ENCODE peak calls at places on chromosomes 11 and 22, in five cellular contexts. One of them, this sample, is unnamed.

GRCh38 chr11:128039140-128040021 is 548.0 kb downstream of the ETS1 start:
- DNase-seq in prostate gland: peak
- DNase-seq in body of pancreas: no peak
- DNase-seq in right lobe of liver: no peak
- DNase-seq in uterus: no peak
- DNase-seq in this sample: peak

GRCh38 chr11:29214833-29215232 is 802.0 kb downstream of the KCNA4 start:
- DNase-seq in body of pancreas: no peak
- DNase-seq in prostate gland: no peak
- DNase-seq in uterus: no peak
- DNase-seq in right lobe of liver: no peak
- DNase-seq in this sample: no peak

GRCh38 chr22:27456696-27457503 is 344.7 kb downstream of the MN1 start:
- DNase-seq in prostate gland: no peak
- DNase-seq in right lobe of liver: no peak
- DNase-seq in body of pancreas: no peak
- DNase-seq in uterus: no peak
- DNase-seq in this sample: no peak

GRCh38 chr22:24154826-24155225 is 26.5 kb upstream of the SUSD2 start:
- DNase-seq in prostate gland: no peak
- DNase-seq in uterus: no peak
- DNase-seq in right lobe of liver: no peak
- DNase-seq in body of pancreas: no peak
- DNase-seq in this sample: no peak

GRCh38 chr11:33294224-33294623 is 37.0 kb downstream of the HIPK3 start:
- DNase-seq in prostate gland: no peak
- DNase-seq in right lobe of liver: no peak
- DNase-seq in uterus: no peak
- DNase-seq in body of pancreas: no peak
- DNase-seq in this sample: no peak

GRCh38 chr22:37563153-37564081 is 3.1 kb downstream of the CDC42EP1 start:
- DNase-seq in right lobe of liver: peak
- DNase-seq in uterus: peak
- DNase-seq in prostate gland: peak
- DNase-seq in body of pancreas: peak
- DNase-seq in this sample: peak

GRCh38 chr11:78209478-78209877 is 20.8 kb downstream of the USP35 start:
- DNase-seq in body of pancreas: no peak
- DNase-seq in uterus: no peak
- DNase-seq in prostate gland: no peak
- DNase-seq in right lobe of liver: no peak
- DNase-seq in this sample: no peak

GRCh38 chr11:134510641-134511040 is 98.6 kb upstream of the B3GAT1 start:
- DNase-seq in prostate gland: no peak
- DNase-seq in body of pancreas: no peak
- DNase-seq in uterus: peak
- DNase-seq in right lobe of liver: peak
- DNase-seq in this sample: peak

GRCh38 chr11:130400793-130401483 is 27.5 kb downstream of the ADAMTS8 start:
- DNase-seq in body of pancreas: no peak
- DNase-seq in prostate gland: no peak
- DNase-seq in uterus: no peak
- DNase-seq in right lobe of liver: no peak
- DNase-seq in this sample: no peak

GRCh38 chr11:29842061-29842460 is 174.8 kb downstream of the KCNA4 start:
- DNase-seq in right lobe of liver: no peak
- DNase-seq in prostate gland: no peak
- DNase-seq in uterus: no peak
- DNase-seq in body of pancreas: no peak
- DNase-seq in this sample: no peak

GRCh38 chr22:28799125-28799833 is 1.1 kb downstream of the XBP1 start:
- DNase-seq in right lobe of liver: no peak
- DNase-seq in body of pancreas: peak
- DNase-seq in uterus: peak
- DNase-seq in prostate gland: peak
- DNase-seq in this sample: peak

GRCh38 chr22:41732096-41732772 is 32.9 kb downstream of the MEI1 start:
- DNase-seq in prostate gland: no peak
- DNase-seq in uterus: no peak
- DNase-seq in body of pancreas: no peak
- DNase-seq in right lobe of liver: no peak
- DNase-seq in this sample: no peak

GRCh38 chr11:115226556-115226955 is 277.7 kb downstream of the CADM1 start:
- DNase-seq in body of pancreas: no peak
- DNase-seq in prostate gland: no peak
- DNase-seq in right lobe of liver: no peak
- DNase-seq in uterus: no peak
- DNase-seq in this sample: no peak

GRCh38 chr11:75925785-75926164 is 110.8 kb downstream of the UVRAG start:
- DNase-seq in uterus: no peak
- DNase-seq in prostate gland: no peak
- DNase-seq in body of pancreas: no peak
- DNase-seq in right lobe of liver: no peak
- DNase-seq in this sample: no peak

GRCh38 chr11:117187007-117187406 is 8.5 kb downstream of the SIDT2 start:
- DNase-seq in uterus: no peak
- DNase-seq in right lobe of liver: peak
- DNase-seq in body of pancreas: peak
- DNase-seq in prostate gland: no peak
- DNase-seq in this sample: no peak

GRCh38 chr22:39351689-39352214 is 2.0 kb downstream of the SYNGR1 start:
- DNase-seq in body of pancreas: no peak
- DNase-seq in right lobe of liver: no peak
- DNase-seq in uterus: no peak
- DNase-seq in prostate gland: no peak
- DNase-seq in this sample: no peak

GRCh38 chr11:118084247-118084646 is 2.5 kb downstream of the SMIM35 start:
- DNase-seq in body of pancreas: no peak
- DNase-seq in uterus: no peak
- DNase-seq in right lobe of liver: no peak
- DNase-seq in prostate gland: peak
- DNase-seq in this sample: no peak

GRCh38 chr11:10627306-10627705 is 58.8 kb upstream of the LYVE1 start:
- DNase-seq in uterus: no peak
- DNase-seq in body of pancreas: no peak
- DNase-seq in prostate gland: no peak
- DNase-seq in right lobe of liver: no peak
- DNase-seq in this sample: no peak

GRCh38 chr11:128963744-128964340 is 21.2 kb upstream of the TP53AIP1 start:
- DNase-seq in uterus: no peak
- DNase-seq in body of pancreas: no peak
- DNase-seq in right lobe of liver: no peak
- DNase-seq in prostate gland: no peak
- DNase-seq in this sample: no peak

GRCh38 chr11:117794144-117794543 is 2.9 kb downstream of the DSCAML1 start:
- DNase-seq in body of pancreas: no peak
- DNase-seq in uterus: no peak
- DNase-seq in right lobe of liver: no peak
- DNase-seq in prostate gland: no peak
- DNase-seq in this sample: no peak

GRCh38 chr11:1198766-1199688 is 23.8 kb upstream of the MUC5B start:
- DNase-seq in prostate gland: no peak
- DNase-seq in right lobe of liver: peak
- DNase-seq in body of pancreas: no peak
- DNase-seq in uterus: peak
- DNase-seq in this sample: peak

GRCh38 chr11:122746050-122746478 is 90.5 kb downstream of the UBASH3B start:
- DNase-seq in right lobe of liver: no peak
- DNase-seq in body of pancreas: no peak
- DNase-seq in uterus: no peak
- DNase-seq in prostate gland: no peak
- DNase-seq in this sample: no peak

GRCh38 chr11:67351275-67352005 is 1.9 kb downstream of the POLD4 start:
- DNase-seq in right lobe of liver: no peak
- DNase-seq in prostate gland: peak
- DNase-seq in uterus: peak
- DNase-seq in body of pancreas: peak
- DNase-seq in this sample: no peak

GRCh38 chr11:110478410-110478809 is 48.7 kb downstream of the FDX1 start:
- DNase-seq in right lobe of liver: no peak
- DNase-seq in body of pancreas: no peak
- DNase-seq in uterus: no peak
- DNase-seq in prostate gland: no peak
- DNase-seq in this sample: no peak

GRCh38 chr22:43293661-43294392 is 49.3 kb downstream of the SCUBE1 start:
- DNase-seq in right lobe of liver: no peak
- DNase-seq in uterus: peak
- DNase-seq in prostate gland: peak
- DNase-seq in body of pancreas: no peak
- DNase-seq in this sample: peak

GRCh38 chr11:96391698-96392307 is 2.0 kb downstream of the JRKL start:
- DNase-seq in right lobe of liver: no peak
- DNase-seq in prostate gland: no peak
- DNase-seq in body of pancreas: no peak
- DNase-seq in uterus: no peak
- DNase-seq in this sample: no peak
- TF ChIP-seq POLR2A in right lobe of liver: no peak
- TF ChIP-seq POLR2A in prostate gland: no peak
- TF ChIP-seq POLR2A in body of pancreas: no peak
- TF ChIP-seq POLR2A in uterus: no peak
- TF ChIP-seq POLR2A in this sample: no peak

DNA sequence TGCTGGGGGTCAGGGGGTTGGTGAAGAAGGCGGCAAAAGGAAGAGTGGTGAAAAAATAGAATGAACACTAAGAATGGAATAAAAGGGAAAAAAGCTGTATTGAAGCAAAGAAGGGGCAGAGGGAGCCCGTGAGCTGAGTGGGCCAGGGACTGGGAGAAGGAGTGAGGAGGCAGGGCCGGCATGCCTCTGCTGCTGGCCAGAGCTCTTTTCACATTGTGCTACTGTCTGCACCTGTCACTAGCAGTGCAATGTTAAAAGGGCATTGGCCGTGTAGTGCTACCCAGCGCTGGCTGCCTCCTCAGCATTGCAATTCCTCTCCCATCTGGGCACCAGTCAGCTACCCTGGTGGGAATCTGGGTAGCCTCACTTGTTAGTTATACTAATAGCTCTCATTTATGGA is 8.7 kb downstream of the YPEL4 start:
- DNase-seq in prostate gland: no peak
- DNase-seq in right lobe of liver: peak
- DNase-seq in uterus: no peak
- DNase-seq in body of pancreas: peak
- DNase-seq in this sample: no peak
- TF ChIP-seq CTCF in prostate gland: no peak
- TF ChIP-seq CTCF in right lobe of liver: no peak
- TF ChIP-seq CTCF in uterus: no peak
- TF ChIP-seq CTCF in body of pancreas: no peak
- TF ChIP-seq CTCF in this sample: no peak

DNA sequence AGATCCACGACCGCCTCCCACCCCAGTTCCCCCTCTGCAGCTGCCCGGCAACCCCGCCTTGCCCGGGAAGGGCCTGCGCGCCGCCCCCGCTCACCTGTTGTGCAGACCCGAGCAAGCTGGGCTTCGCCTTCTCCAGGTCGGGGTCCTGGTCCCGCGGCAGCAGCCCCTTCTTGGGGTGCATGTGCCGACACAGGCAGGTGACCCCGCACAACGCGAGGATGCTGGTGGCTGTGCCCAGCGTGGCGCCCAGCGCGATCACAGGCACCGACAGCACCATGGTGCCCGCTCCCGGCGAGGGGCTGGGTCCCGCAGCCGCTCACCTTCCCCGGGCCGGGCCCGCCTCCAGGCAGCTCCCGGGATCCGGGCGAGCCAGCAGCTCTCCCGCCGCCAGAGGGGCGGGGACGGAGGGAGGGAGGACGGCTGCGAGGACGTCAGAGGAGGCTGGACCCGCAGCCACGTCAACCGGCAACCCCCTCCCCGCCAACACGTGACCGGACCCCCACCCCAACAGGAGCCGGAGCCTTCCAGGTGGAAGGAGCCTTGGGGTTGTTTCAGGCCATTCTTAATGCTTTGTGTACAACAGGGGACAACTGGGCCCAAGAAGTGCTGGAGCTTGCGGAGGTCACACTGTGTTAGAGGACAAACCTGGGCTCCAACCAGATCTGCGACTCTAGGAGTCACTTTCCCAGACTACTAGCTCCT is at the start of gene SYT13:
- DNase-seq in right lobe of liver: no peak
- DNase-seq in body of pancreas: peak
- DNase-seq in uterus: no peak
- DNase-seq in prostate gland: peak
- DNase-seq in this sample: no peak
- TF ChIP-seq POLR2A in right lobe of liver: no peak
- TF ChIP-seq POLR2A in body of pancreas: no peak
- TF ChIP-seq POLR2A in uterus: no peak
- TF ChIP-seq POLR2A in prostate gland: no peak
- TF ChIP-seq POLR2A in this sample: no peak

DNA sequence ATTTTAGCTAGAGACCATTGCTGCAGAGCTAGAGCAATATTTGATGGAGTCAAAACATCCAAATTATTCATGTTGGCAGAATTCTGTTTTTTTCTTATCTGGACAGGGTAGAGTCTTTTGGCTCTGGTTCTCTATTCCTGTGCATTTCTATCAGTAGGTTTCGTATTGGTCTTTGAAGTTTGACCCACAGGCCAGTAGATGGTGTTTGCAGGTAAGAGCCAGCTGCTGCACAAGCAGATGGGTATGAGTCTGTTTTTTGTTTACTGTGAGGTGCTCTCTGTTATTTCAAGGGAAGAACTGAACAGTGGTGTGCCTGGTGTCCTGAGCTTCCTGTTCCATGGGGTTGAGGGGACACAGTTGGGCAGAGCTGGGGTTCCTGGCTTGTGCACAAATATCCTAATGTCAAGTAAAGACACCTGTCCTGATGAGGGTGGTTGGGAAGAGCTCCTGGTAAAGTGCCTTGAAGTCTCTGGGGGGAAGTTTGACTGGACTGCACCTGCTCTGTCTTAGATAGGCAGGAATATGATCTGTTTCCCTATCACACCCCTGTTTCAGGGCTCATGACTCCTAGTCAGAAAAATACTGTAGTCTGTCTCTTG is 34.0 kb upstream of the SLC22A25 start:
- DNase-seq in right lobe of liver: no peak
- DNase-seq in body of pancreas: no peak
- DNase-seq in uterus: no peak
- DNase-seq in prostate gland: no peak
- DNase-seq in this sample: no peak
- TF ChIP-seq CTCF in right lobe of liver: peak
- TF ChIP-seq CTCF in body of pancreas: no peak
- TF ChIP-seq CTCF in uterus: no peak
- TF ChIP-seq CTCF in prostate gland: no peak
- TF ChIP-seq CTCF in this sample: no peak

GRCh38 chr22:17727244-17727892 is 46.9 kb downstream of the BID start:
- DNase-seq in uterus: no peak
- DNase-seq in body of pancreas: no peak
- DNase-seq in prostate gland: no peak
- DNase-seq in right lobe of liver: no peak
- DNase-seq in this sample: no peak
- TF ChIP-seq POLR2A in uterus: no peak
- TF ChIP-seq POLR2A in body of pancreas: no peak
- TF ChIP-seq POLR2A in prostate gland: no peak
- TF ChIP-seq POLR2A in right lobe of liver: no peak
- TF ChIP-seq POLR2A in this sample: no peak

This sample was measured in suprapubic skin.